ENCODE peak calls at places on chromosomes 5 and 9, in five cellular contexts. D is brain microvascular endothelial cell, C is GM23248, J is sigmoid colon, N is psoas muscle. X is an unnamed sample.

GRCh38 chr9:81559741-81560140 is 129.6 kb downstream of the TLE1 start:
- DNase-seq in N (no peak), J (no peak), C (peak), D (peak), X (peak)

GRCh38 chr5:173969167-173970049 is 19.6 kb upstream of the C5orf47 start:
- DNase-seq in J (no peak), D (peak), N (peak), C (peak), X (peak)

GRCh38 chr5:160159991-160160826 is 41.0 kb upstream of the PWWP2A start:
- DNase-seq in N (no peak), C (no peak), D (no peak), J (no peak), X (no peak)

GRCh38 chr5:141260458-141261237 is 15.5 kb downstream of the PCDHB15 start:
- DNase-seq in C (peak), D (no peak), N (no peak), J (no peak), X (no peak)

GRCh38 chr9:107612136-107612535 is 122.6 kb upstream of the KLF4 start:
- DNase-seq in N (peak), D (no peak), J (peak), C (peak), X (no peak)

GRCh38 chr9:138043061-138043410 is 165.5 kb downstream of the CACNA1B start:
- DNase-seq in J (peak), N (no peak), C (no peak), D (no peak), X (no peak)

GRCh38 chr9:112755059-112755458 is 4.5 kb downstream of the SNX30 start:
- DNase-seq in J (no peak), D (no peak), N (no peak), C (peak), X (no peak)

GRCh38 chr5:75395277-75395676 is 58.3 kb downstream of the HMGCR start:
- DNase-seq in D (no peak), C (no peak), J (no peak), N (no peak), X (no peak)

GRCh38 chr5:58156354-58156753 is 303.5 kb downstream of the PLK2 start:
- DNase-seq in N (peak), D (peak), C (peak), J (no peak), X (no peak)

GRCh38 chr9:78439866-78440830 is 143.2 kb downstream of the PSAT1 start:
- DNase-seq in N (no peak), J (no peak), D (no peak), C (no peak), X (no peak)

GRCh38 chr9:81671880-81672280 is 17.5 kb downstream of the TLE1 start:
- DNase-seq in J (peak), D (no peak), N (peak), C (no peak), X (no peak)

GRCh38 chr9:78828521-78828920 is 531.6 kb downstream of the PSAT1 start:
- DNase-seq in N (no peak), D (no peak), J (no peak), C (no peak), X (no peak)

GRCh38 chr9:18568969-18569368 is 95.0 kb downstream of the ADAMTSL1 start:
- DNase-seq in J (no peak), N (no peak), D (peak), C (peak), X (no peak)

GRCh38 chr5:54518146-54519082 is 855 bp downstream of the SNX18 start:
- DNase-seq in C (peak), N (peak), D (no peak), J (peak), X (no peak)

GRCh38 chr9:76116913-76117312 is 226.4 kb downstream of the PCSK5 start:
- DNase-seq in D (no peak), C (peak), N (no peak), J (no peak), X (peak)

GRCh38 chr9:114989600-114990410 is 59.4 kb upstream of the TNFSF8 start:
- DNase-seq in C (no peak), D (no peak), N (no peak), J (no peak), X (no peak)

GRCh38 chr5:1769017-1769640 is 30.5 kb downstream of the MRPL36 start:
- DNase-seq in J (peak), C (no peak), D (no peak), N (no peak), X (no peak)

GRCh38 chr9:131776473-131776872 is 36.6 kb upstream of the RAPGEF1 start:
- DNase-seq in J (no peak), D (peak), N (no peak), C (peak), X (no peak)

GRCh38 chr9:87786876-87787275 is 61.0 kb downstream of the CTSL start:
- DNase-seq in D (no peak), N (no peak), C (no peak), J (no peak), X (no peak)

GRCh38 chr9:32423371-32423770 is 38.9 kb downstream of the ACO1 start:
- DNase-seq in N (no peak), J (no peak), C (peak), D (peak), X (no peak)

GRCh38 chr5:113223831-113224604 is 210.8 kb downstream of the TSSK1B start:
- DNase-seq in C (no peak), J (no peak), D (no peak), N (no peak), X (no peak)

GRCh38 chr5:74409166-74409706 is 231.3 kb downstream of the ENC1 start:
- DNase-seq in C (no peak), N (peak), D (no peak), J (no peak), X (no peak)

GRCh38 chr5:112862085-112862484 is 998 bp downstream of the SRP19 start:
- DNase-seq in C (peak), J (no peak), D (no peak), N (no peak), X (no peak)

GRCh38 chr9:104879555-104880318 is 48.2 kb downstream of the ABCA1 start:
- DNase-seq in D (no peak), N (no peak), C (peak), J (no peak), X (no peak)

GRCh38 chr9:121682926-121683485 is 31.6 kb downstream of the DAB2IP start:
- DNase-seq in J (no peak), C (no peak), N (no peak), D (no peak), X (no peak)

GRCh38 chr9:136019041-136019680 is 58.0 kb upstream of the UBAC1 start:
- DNase-seq in D (no peak), C (no peak), J (peak), N (peak), X (no peak)
- H3K27ac ChIP-seq in D (no peak), C (no peak), J (no peak), N (no peak), X (no peak)

GRCh38 chr5:53017383-53017782 is 28.2 kb downstream of the ITGA2 start:
- DNase-seq in N (no peak), J (no peak), C (no peak), D (no peak), X (no peak)
- H3K27ac ChIP-seq in N (no peak), J (no peak), C (peak), D (peak), X (peak)

DNA sequence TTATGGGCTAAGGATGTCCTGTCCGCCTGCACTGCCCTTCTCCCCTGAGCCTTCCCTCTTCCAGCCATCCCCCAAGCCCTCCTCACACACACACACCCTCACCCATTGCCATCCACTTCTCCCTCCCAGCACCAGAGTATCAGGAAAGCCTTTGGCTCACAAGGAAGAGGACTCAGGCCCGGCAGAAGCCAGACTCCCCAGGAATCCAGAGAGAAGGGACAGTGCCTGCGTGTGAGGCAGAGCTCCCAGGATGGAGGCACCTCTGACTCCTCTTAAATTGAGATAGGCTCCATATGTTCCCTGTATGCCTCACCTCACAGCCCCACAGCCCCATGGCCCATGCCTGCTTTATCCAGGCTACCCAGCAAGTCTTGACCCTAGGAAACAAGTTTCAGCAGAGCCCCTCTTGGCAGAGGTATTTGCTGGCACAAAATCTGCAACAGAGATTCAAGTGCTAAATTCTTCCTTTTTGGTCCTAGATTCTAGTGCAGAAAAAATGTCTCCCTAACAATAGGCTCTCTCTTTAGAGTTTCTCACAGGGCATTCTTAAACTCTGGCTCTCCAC is 769 bp downstream of the IL17B start:
- DNase-seq in D (no peak), J (no peak), C (no peak), N (no peak), X (no peak)
- H3K27ac ChIP-seq in D (no peak), J (peak), C (no peak), N (no peak), X (no peak)

GRCh38 chr9:16653491-16654407 is 216.7 kb downstream of the BNC2 start:
- DNase-seq in C (no peak), N (peak), J (peak), D (no peak), X (no peak)
- H3K27ac ChIP-seq in C (no peak), N (no peak), J (peak), D (no peak), X (no peak)

DNA sequence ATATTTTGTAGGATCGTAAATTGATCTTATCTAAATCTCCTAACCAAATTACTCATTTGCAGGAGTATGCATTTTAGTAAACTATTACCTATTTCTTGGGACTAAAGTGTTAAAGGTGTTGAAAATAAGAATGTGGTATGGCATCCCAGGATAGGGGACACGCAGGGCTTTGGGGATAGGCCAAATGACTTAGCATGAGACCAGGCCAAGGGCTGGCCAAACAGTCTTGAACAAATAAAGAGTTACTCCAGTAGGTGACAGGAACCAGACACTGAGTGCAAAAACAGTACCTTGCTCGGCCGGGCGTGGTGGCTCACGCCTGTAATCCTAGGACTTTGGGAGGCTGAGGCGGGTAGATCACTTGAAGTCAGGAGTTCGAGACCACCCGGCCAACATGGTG is 25.1 kb downstream of the TBC1D2 start:
- DNase-seq in J (peak), C (no peak), D (no peak), N (no peak), X (no peak)
- H3K27ac ChIP-seq in J (no peak), C (no peak), D (no peak), N (no peak), X (peak)

GRCh38 chr5:14399054-14399657 is 182.4 kb upstream of the OTULINL start:
- DNase-seq in C (peak), D (peak), J (no peak), N (no peak), X (no peak)

GRCh38 chr5:14395411-14395810 is 186.2 kb upstream of the OTULINL start:
- DNase-seq in C (no peak), N (no peak), D (no peak), J (no peak), X (no peak)

GRCh38 chr5:14400085-14400484 is 181.5 kb upstream of the OTULINL start:
- DNase-seq in J (no peak), D (peak), N (no peak), C (peak), X (no peak)

GRCh38 chr5:14396071-14396470 is 185.5 kb upstream of the OTULINL start:
- DNase-seq in C (no peak), J (no peak), N (no peak), D (no peak), X (no peak)

DNA sequence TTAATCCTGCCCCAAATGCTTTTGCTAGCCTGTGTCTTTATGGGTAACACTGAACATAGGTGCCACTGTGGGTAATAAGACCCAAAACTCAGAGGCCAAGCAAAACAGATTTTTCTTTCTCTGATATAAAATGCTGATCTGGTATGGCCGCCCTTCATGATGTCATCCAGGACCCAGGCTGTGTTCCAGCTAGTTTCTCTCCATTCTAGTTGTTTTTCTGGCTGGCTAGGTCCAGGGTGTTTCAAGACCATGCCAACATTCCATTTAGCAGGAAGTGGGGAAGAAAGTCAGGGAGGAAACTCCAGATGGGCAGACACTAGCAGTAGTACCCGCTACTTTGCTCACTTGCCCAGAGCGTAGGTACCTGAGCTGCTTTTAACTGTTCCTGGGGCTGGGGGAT is 183.9 kb upstream of the OTULINL start:
- DNase-seq in J (no peak), N (no peak), D (peak), C (peak), X (no peak)
- H3K27ac ChIP-seq in J (peak), N (no peak), D (peak), C (peak), X (peak)

GRCh38 chr9:20619492-20619860 is 2.8 kb downstream of the MLLT3 start:
- DNase-seq in C (no peak), D (no peak), N (no peak), J (no peak), X (no peak)
- H3K27ac ChIP-seq in C (no peak), D (no peak), N (peak), J (peak), X (peak)

GRCh38 chr5:37275521-37275920 is 26.3 kb upstream of the CPLANE1 start:
- DNase-seq in D (no peak), C (no peak), N (no peak), J (no peak), X (no peak)
- H3K27ac ChIP-seq in D (no peak), C (no peak), N (no peak), J (no peak), X (no peak)

GRCh38 chr5:91306497-91306896 is 76.6 kb downstream of the ARRDC3 start:
- DNase-seq in D (no peak), N (no peak), C (peak), J (no peak), X (no peak)
- H3K27ac ChIP-seq in D (no peak), N (peak), C (peak), J (no peak), X (peak)